ENCODE peak calls at places on chromosomes 16 and 17, in four cellular contexts. D is pancreas, V is fibroblast of mammary gland, T is heart left ventricle. L is an unnamed sample.

GRCh38 chr17:20127660-20128413 is 118.7 kb downstream of the SPECC1 start:
- DNase-seq in V (peak; percentile 31), D (no peak), T (no peak), L (peak; percentile 22)

GRCh38 chr17:78337244-78338109 is 22.4 kb downstream of the SOCS3 start:
- DNase-seq in D (peak; percentile 42), V (peak; percentile 97), T (no peak), L (peak; percentile 97)

GRCh38 chr17:81482673-81483072 is 29.9 kb downstream of the ACTG1 start:
- DNase-seq in T (no peak), D (peak; percentile 63), V (no peak), L (no peak)

GRCh38 chr16:73978407-73978784 is 318.2 kb upstream of the PSMD7 start:
- DNase-seq in V (no peak), T (no peak), D (no peak), L (no peak)

GRCh38 chr16:14350081-14350480 is 279.0 kb downstream of the MRTFB start:
- DNase-seq in D (no peak), T (no peak), V (no peak), L (no peak)

GRCh38 chr17:50593321-50593720 is 32.8 kb downstream of the CACNA1G start:
- DNase-seq in T (peak; percentile 34), V (no peak), D (peak; percentile 82), L (no peak)

GRCh38 chr16:68200120-68200783 is 35.7 kb downstream of the ESRP2 start:
- DNase-seq in D (no peak), T (no peak), V (peak; percentile 67), L (peak; percentile 56)

GRCh38 chr16:49019081-49019633 is 262.5 kb downstream of the CBLN1 start:
- DNase-seq in V (peak; percentile 80), T (no peak), D (no peak), L (no peak)

GRCh38 chr16:77398495-77398894 is 36.3 kb downstream of the ADAMTS18 start:
- DNase-seq in V (no peak), T (no peak), D (no peak), L (no peak)

GRCh38 chr16:50457423-50457822 is 88.6 kb upstream of the BRD7 start:
- DNase-seq in V (no peak), T (no peak), D (no peak), L (no peak)

GRCh38 chr16:71426069-71426879 is 15.6 kb downstream of the TLE7 start:
- DNase-seq in D (no peak), T (no peak), V (peak; percentile 95), L (peak; percentile 94)

GRCh38 chr16:54059319-54059718 is 227.3 kb downstream of the IRX3 start:
- DNase-seq in D (no peak), V (no peak), T (no peak), L (no peak)

GRCh38 chr17:52064791-52065211 is 93.7 kb downstream of the CA10 start:
- DNase-seq in V (peak; percentile 36), D (no peak), T (no peak), L (no peak)

GRCh38 chr17:27530791-27531391 is 74.6 kb downstream of the KSR1 start:
- DNase-seq in V (no peak), T (no peak), D (no peak), L (peak; percentile 58)

GRCh38 chr16:11094838-11095565 is 150.6 kb downstream of the CLEC16A start:
- DNase-seq in V (no peak), T (no peak), D (no peak), L (no peak)

GRCh38 chr17:82595893-82596292 is 52.4 kb downstream of the WDR45B start:
- DNase-seq in T (no peak), D (no peak), V (no peak), L (no peak)

GRCh38 chr16:85524630-85525463 is 88.3 kb upstream of the GSE1 start:
- DNase-seq in T (peak; percentile 52), D (peak; percentile 56), V (peak; percentile 10), L (peak; percentile 9)

GRCh38 chr17:17565471-17566365 is 25.8 kb downstream of the PEMT start:
- DNase-seq in T (no peak), V (peak; percentile 41), D (no peak), L (no peak)

GRCh38 chr17:65400701-65401100 is 160.7 kb downstream of the AXIN2 start:
- DNase-seq in T (no peak), D (no peak), V (no peak), L (no peak)

GRCh38 chr16:15607700-15608396 is 35.1 kb downstream of the MARF1 start:
- DNase-seq in D (no peak), T (peak; percentile 56), V (peak; percentile 88), L (peak; percentile 62)

GRCh38 chr16:4390266-4391260 is 18.9 kb downstream of the VASN start:
- DNase-seq in T (no peak), D (no peak), V (no peak), L (no peak)
- TF ChIP-seq CTCF in T (no peak), D (no peak), V (peak; percentile 4), L (peak; percentile 17)

GRCh38 chr16:56918467-56919012 is 13.4 kb upstream of the HERPUD1 start:
- DNase-seq in T (no peak), D (no peak), V (no peak), L (no peak)

GRCh38 chr16:56915311-56916105 is 16.4 kb upstream of the HERPUD1 start:
- DNase-seq in T (no peak), V (no peak), D (no peak), L (peak; percentile 52)

GRCh38 chr16:56919099-56919800 is 12.7 kb upstream of the HERPUD1 start:
- DNase-seq in D (peak; percentile 74), T (no peak), V (no peak), L (no peak)

GRCh38 chr16:56914896-56915295 is 17.0 kb upstream of the HERPUD1 start:
- DNase-seq in D (no peak), V (no peak), T (no peak), L (no peak)

DNA sequence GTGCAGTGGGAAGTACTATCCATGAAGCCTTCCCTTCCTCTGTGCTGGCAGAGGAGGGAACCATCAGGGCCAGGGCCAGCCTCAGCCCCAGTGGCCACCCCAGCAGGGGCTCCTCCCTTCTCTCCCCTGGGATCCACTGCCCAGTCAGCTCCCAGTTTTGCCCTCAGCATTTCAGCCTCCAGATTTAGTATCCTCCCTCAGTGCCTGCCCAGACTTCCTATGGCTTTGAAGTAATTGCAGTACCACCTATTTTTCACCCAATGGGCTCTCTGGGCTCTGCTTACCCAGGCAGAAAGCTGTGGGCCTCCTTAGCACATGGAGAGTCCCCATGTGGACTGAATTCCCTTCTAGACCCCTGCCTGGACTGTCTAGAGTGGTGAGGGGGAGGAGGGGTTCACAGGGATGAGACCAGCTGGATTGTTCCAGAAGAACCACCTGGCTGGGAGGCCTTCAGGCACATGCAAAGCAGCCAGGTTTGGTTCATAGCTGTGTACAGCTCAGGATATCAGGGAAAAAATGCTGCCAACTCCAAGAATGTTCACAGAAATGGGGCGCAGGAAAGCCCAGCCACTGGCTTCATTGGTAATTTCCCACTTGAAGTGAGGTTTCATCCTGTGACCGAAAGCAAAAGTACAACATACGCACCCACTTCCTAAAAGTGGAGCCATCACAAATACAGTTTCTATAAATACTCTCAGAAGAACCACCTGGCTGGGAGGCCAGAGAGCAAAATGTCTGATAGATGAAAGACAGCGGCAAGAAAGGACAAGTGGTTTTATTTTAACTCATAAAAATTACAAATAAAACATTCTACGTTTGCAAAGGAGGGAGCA is 15.2 kb upstream of the HERPUD1 start:
- DNase-seq in V (no peak), D (no peak), T (no peak), L (no peak)
- H3K4me3 ChIP-seq in V (no peak overlapping the region), D (no peak overlapping the region), T (no peak overlapping the region), L (no peak overlapping the region)

DNA sequence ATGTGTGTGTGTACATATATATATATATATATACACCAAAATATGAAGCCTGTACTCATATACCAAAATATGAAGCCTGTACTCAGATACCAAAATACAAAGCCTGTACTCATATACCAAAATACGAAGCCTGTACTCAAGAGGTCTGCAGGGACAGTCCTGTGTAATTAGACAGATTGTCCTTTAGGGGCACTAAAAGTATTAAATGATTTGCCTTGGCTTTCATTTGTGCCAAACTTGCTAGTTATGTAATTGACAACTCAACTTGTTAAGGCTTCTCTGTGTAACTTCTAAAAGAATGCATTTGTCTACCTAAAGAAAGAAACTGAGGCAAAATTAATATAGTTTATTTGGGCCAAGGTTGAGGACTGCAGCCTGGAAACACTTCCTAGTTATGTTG is 30.8 kb upstream of the DHX40 start:
- DNase-seq in D (no peak), V (peak; percentile 6), T (no peak), L (no peak)
- TF ChIP-seq CTCF in D (no peak), V (no peak), T (no peak), L (peak; percentile 6)

GRCh38 chr16:87499189-87499486 is 6.3 kb upstream of the ZCCHC14 start:
- DNase-seq in V (peak; percentile 93), D (no peak), T (no peak), L (peak; percentile 28)

GRCh38 chr16:87495578-87495977 is 2.8 kb upstream of the ZCCHC14 start:
- DNase-seq in V (no peak), D (no peak), T (no peak), L (no peak)

GRCh38 chr16:87492721-87493554 is at the start of gene ZCCHC14:
- DNase-seq in T (peak; percentile 100), D (peak; percentile 99), V (peak; percentile 97), L (peak; percentile 99)

GRCh38 chr16:87498324-87499188 is 5.7 kb upstream of the ZCCHC14 start:
- DNase-seq in D (no peak), V (no peak), T (no peak), L (no peak)

DNA sequence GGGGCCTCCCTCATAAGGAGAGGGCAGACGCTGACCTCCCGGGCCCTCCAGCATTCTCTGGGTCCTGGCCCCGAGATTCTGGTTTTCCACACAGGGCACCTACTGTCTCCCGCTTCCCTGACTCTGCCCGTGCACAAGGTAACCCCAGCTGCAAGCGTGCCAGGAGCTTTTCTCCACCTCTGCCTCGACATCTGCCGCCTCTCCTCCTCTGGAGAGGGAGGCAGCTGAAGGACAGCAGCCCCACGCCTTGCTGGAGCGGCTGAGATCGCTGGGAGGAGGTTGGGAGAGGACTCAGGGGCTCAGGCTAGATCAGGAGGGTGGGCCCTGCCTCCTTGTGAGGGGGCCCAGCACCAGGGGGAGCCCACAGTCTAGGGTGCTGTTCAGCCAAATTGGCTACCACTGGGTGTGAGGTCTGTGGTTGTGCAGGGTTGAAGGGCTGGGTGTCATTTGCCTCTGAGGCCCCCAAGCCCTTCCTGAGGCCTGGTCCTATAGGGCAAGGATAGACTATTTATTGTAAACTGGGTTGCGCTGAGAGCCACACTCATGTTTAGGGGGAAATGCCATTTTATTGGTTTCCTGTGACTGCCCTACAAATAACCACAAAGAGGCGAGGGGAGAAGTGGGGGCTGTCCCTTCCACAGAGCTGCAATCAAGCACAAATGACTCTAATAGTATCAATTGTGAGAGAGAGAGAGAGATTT is 3.4 kb upstream of the ZCCHC14 start:
- DNase-seq in V (no peak), D (no peak), T (no peak), L (no peak)
- H3K4me3 ChIP-seq in V (no peak overlapping the region), D (no peak overlapping the region), T (no peak overlapping the region), L (no peak overlapping the region)

DNA sequence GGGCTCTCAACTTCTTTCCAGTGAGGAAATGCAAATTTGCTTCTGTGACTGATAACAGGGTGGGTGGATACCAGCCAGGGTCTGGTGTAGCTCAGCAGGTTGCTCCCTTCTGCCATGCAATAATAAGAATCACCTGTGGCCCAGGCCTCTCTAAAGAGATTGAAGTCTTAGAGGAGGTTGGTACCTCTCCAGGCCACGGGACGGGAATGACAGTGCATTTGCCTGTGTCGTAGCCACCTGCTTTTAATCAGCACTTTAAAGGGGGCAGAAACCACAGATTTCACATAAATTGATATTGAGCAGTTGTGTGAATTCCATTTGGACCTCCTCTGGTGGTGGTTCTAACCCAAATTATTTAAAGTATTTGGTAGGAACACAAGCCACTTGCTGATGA is 246.9 kb downstream of the PRKCA start:
- DNase-seq in T (no peak), V (peak; percentile 65), D (no peak), L (peak; percentile 56)
- TF ChIP-seq CTCF in T (no peak), V (no peak), D (no peak), L (no peak)

GRCh38 chr16:79278506-79278905 is 322.0 kb downstream of the MAF start:
- DNase-seq in D (no peak), T (no peak), V (no peak), L (no peak)
- H3K4me3 ChIP-seq in D (no peak overlapping the region), T (no peak overlapping the region), V (no peak overlapping the region), L (no peak overlapping the region)

GRCh38 chr16:12308060-12308459 is 331.5 kb downstream of the SNX29 start:
- DNase-seq in D (no peak), T (no peak), V (no peak), L (no peak)
- TF ChIP-seq CTCF in D (no peak), T (no peak), V (no peak), L (no peak)